ENCODE peak calls at places on chromosome 1, in seven cellular contexts. S is A549, K is kidney, J is pancreas, P is tibial nerve, M is activated B cell treated with CpG ODN at 0.5 μM for 24 hours, I is neural crest cell. Z is an unnamed sample.

GRCh38 chr1:27403065-27403726 is 10.8 kb downstream of the GPR3 start:
- DNase-seq in S (peak; percentile 25), K (peak; percentile 91), J (no peak), P (peak; percentile 62), M (peak; percentile 65), I (no peak), Z (no peak)

GRCh38 chr1:155598842-155599331 is 11.1 kb upstream of the MSTO1 start:
- DNase-seq in S (no peak), K (no peak), J (no peak), P (peak; percentile 6), M (no peak), I (no peak), Z (no peak)

GRCh38 chr1:203447147-203447546 is 28.5 kb upstream of the PRELP start:
- DNase-seq in S (no peak), K (no peak), J (no peak), P (no peak), M (no peak), I (no peak), Z (no peak)

GRCh38 chr1:186894415-186894814 is 65.7 kb downstream of the PLA2G4A start:
- DNase-seq in S (no peak), K (no peak), J (no peak), P (no peak), M (no peak), I (no peak), Z (no peak)

GRCh38 chr1:21034725-21035628 is 141.7 kb downstream of the EIF4G3 start:
- DNase-seq in S (no peak), K (peak; percentile 54), J (no peak), P (no peak), M (no peak), I (no peak), Z (no peak)

GRCh38 chr1:8652607-8653046 is 164.8 kb downstream of the RERE start:
- DNase-seq in S (no peak), K (no peak), J (no peak), P (no peak), M (no peak), I (no peak), Z (no peak)

GRCh38 chr1:156412653-156413309 is 43.8 kb downstream of the RHBG start:
- DNase-seq in S (no peak), K (no peak), J (no peak), P (no peak), M (no peak), I (no peak), Z (no peak)

GRCh38 chr1:203630697-203631096 is 4.1 kb downstream of the ATP2B4 start:
- DNase-seq in S (no peak), K (no peak), J (no peak), P (no peak), M (no peak), I (no peak), Z (no peak)

GRCh38 chr1:27716262-27716895 is 9.4 kb upstream of the FAM76A start:
- DNase-seq in S (no peak), K (no peak), J (no peak), P (no peak), M (no peak), I (no peak), Z (no peak)

GRCh38 chr1:26164036-26164927 is 4.5 kb downstream of the C1orf232 start:
- DNase-seq in S (peak; percentile 25), K (no peak), J (no peak), P (no peak), M (peak; percentile 74), I (peak; percentile 71), Z (peak; percentile 80)

GRCh38 chr1:49626474-49626873 is 397.3 kb downstream of the AGBL4 start:
- DNase-seq in S (no peak), K (no peak), J (no peak), P (no peak), M (no peak), I (no peak), Z (no peak)

GRCh38 chr1:49627781-49628180 is 396.0 kb downstream of the AGBL4 start:
- DNase-seq in S (no peak), K (no peak), J (no peak), P (no peak), M (no peak), I (no peak), Z (no peak)

DNA sequence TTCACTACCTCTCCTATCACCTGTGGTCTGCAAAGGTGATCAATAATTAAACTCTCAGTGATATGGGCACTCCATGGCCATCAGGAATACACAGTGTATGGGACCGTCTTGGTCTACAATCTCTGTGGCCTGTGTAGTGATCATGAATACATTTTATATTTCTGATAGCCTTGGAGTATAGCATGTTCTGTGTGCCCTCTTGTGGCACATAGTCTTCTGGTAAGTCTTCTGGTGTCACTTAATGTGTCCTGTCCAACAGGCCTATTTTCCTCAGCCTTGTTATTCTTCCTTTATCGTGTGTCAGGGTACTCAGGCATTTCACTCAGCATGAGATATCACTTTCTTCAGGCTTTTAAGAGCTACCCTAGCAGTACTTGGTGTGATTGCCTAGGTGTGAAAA is 393.6 kb downstream of the AGBL4 start:
- DNase-seq in S (no peak), K (no peak), J (no peak), P (no peak), M (no peak), I (no peak), Z (no peak)
- TF ChIP-seq CTCF in S (no peak), K (no peak), J (no peak), P (no peak), M (no peak), I (no peak), Z (no peak)

DNA sequence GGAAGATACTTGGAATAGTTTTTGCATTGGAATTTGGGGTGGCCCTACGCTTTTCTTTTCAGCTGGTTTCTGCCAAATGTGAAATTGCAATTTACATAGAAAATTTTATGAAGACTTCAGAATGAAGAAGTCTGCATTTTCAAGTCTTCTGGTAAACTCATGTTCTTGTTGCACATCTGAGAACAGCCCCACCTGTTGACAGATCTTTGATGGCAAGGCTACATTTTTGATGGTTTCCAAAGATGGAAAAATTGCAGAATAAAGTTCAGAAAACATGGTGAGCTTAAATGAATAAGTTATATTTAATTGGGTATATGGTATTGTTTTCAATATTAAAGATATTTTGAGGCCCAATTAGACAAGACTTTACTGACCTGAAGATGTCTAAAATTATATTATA is 25.4 kb downstream of the OLFM3 start:
- DNase-seq in S (peak; percentile 18), K (no peak), J (no peak), P (no peak), M (no peak), I (no peak), Z (no peak)
- TF ChIP-seq CTCF in S (no peak), K (no peak), J (no peak), P (no peak), M (no peak), I (peak; percentile 54), Z (peak; percentile 44)

GRCh38 chr1:40762144-40762923 is 21.3 kb upstream of the KCNQ4 start:
- DNase-seq in S (no peak), K (no peak), J (no peak), P (no peak), M (no peak), I (no peak), Z (no peak)
- TF ChIP-seq CTCF in S (no peak), K (no peak), J (no peak), P (no peak), M (no peak), I (no peak), Z (no peak)

GRCh38 chr1:11059166-11059989 is 440 bp downstream of the SRM start:
- DNase-seq in S (no peak), K (peak; percentile 81), J (peak; percentile 28), P (no peak), M (no peak), I (peak; percentile 26), Z (no peak)
- TF ChIP-seq CTCF in S (no peak), K (no peak), J (no peak), P (no peak), M (no peak), I (no peak), Z (no peak)

GRCh38 chr1:52142220-52143153 is 598 bp downstream of the ZFYVE9 start:
- DNase-seq in S (peak; percentile 54), K (peak; percentile 81), J (peak; percentile 36), P (peak; percentile 19), M (no peak), I (peak; percentile 43), Z (peak; percentile 75)
- TF ChIP-seq CTCF in S (peak; percentile 27), K (no peak), J (no peak), P (no peak), M (no peak), I (peak; percentile 38), Z (peak; percentile 26)

GRCh38 chr1:245803666-245804037 is 648.9 kb downstream of the KIF26B start:
- DNase-seq in S (no peak), K (no peak), J (no peak), P (no peak), M (no peak), I (no peak), Z (no peak)

GRCh38 chr1:245798367-245798747 is 643.6 kb downstream of the KIF26B start:
- DNase-seq in S (no peak), K (no peak), J (no peak), P (no peak), M (no peak), I (no peak), Z (no peak)

GRCh38 chr1:245800901-245801605 is 646.3 kb downstream of the KIF26B start:
- DNase-seq in S (no peak), K (no peak), J (no peak), P (no peak), M (no peak), I (no peak), Z (no peak)

GRCh38 chr1:245802941-245803665 is 648.3 kb downstream of the KIF26B start:
- DNase-seq in S (no peak), K (no peak), J (no peak), P (no peak), M (no peak), I (no peak), Z (no peak)

GRCh38 chr1:245797592-245798366 is 643.0 kb downstream of the KIF26B start:
- DNase-seq in S (peak; percentile 35), K (no peak), J (no peak), P (no peak), M (no peak), I (peak; percentile 31), Z (no peak)
- TF ChIP-seq CTCF in S (peak; percentile 21), K (no peak), J (no peak), P (no peak), M (no peak), I (peak; percentile 54), Z (peak; percentile 70)

DNA sequence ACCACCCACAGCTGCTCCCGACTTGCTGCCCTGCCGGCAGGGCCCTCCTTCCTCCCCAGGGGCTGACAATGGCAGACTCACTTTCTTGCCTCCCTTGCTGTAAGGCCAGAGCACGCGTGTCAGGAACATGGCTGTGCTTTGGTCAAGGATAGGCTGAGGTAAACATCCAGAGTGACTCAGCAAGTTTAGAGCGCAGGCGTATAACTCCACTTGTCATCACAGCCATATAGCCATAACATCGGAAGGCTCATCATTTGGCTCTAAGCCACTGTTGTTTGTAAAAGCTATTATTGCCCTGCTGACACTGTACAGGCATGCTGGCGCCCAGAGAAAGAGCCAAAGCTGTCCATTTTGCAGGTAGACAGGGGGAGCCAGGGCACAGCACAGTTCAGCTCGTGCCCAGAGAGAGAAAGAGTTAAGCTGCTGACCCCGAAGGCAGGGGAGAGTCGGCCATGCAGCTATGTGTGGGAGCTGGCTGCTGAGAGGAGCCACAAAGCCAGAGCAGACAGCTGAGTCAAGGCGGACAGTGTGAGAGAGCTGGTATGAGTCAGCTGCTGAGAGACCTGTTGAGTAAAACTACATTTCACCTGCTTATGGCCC is 60.6 kb downstream of the GNG4 start:
- DNase-seq in S (peak; percentile 65), K (peak; percentile 30), J (no peak), P (no peak), M (no peak), I (no peak), Z (no peak)
- TF ChIP-seq CTCF in S (no peak), K (no peak), J (no peak), P (no peak), M (no peak), I (no peak), Z (no peak)